ENCODE peak calls at places on chromosomes 6 and 20, in four cellular contexts. R, A, F and O are unnamed samples.
A peak's percentile ranks its signal among the peaks of the same experiment; 100 is the strongest.

GRCh38 chr20:45833883-45834796 is 541 bp downstream of the SNX21 start:
- DNase-seq in R (no peak), A (peak; percentile 36), F (no peak), O (no peak)

GRCh38 chr20:5463007-5463686 is 146.4 kb upstream of the PROKR2 start:
- DNase-seq in R (no peak), A (no peak), F (no peak), O (no peak)

GRCh38 chr20:12594410-12595130 is 414.2 kb upstream of the SPTLC3 start:
- DNase-seq in R (no peak), A (no peak), F (no peak), O (no peak)

GRCh38 chr6:118280210-118280609 is 267.9 kb upstream of the PLN start:
- DNase-seq in R (no peak), A (peak; percentile 29), F (no peak), O (peak; percentile 9)

GRCh38 chr20:3235661-3236324 is 3.2 kb downstream of the SLC4A11 start:
- DNase-seq in R (no peak), A (peak; percentile 13), F (no peak), O (no peak)

GRCh38 chr20:37990571-37991151 is 42.6 kb downstream of the TTI1 start:
- DNase-seq in R (no peak), A (peak; percentile 74), F (no peak), O (peak; percentile 59)

GRCh38 chr20:47453167-47453782 is 48.4 kb upstream of the NCOA3 start:
- DNase-seq in R (peak; percentile 7), A (peak; percentile 85), F (no peak), O (no peak)

GRCh38 chr20:48283470-48284110 is 498.3 kb upstream of the SULF2 start:
- DNase-seq in R (no peak), A (peak; percentile 88), F (no peak), O (peak; percentile 91)

GRCh38 chr6:56364482-56365313 is 117.3 kb upstream of the COL21A1 start:
- DNase-seq in R (no peak), A (peak; percentile 75), F (no peak), O (no peak)

GRCh38 chr6:144283781-144284473 is 1.2 kb upstream of the UTRN start:
- DNase-seq in R (no peak), A (peak; percentile 25), F (peak; percentile 21), O (no peak)

GRCh38 chr6:24981385-24981758 is 45.6 kb upstream of the RIPOR2 start:
- DNase-seq in R (no peak), A (no peak), F (no peak), O (no peak)

GRCh38 chr20:61447950-61448349 is 195.9 kb downstream of the CDH4 start:
- DNase-seq in R (no peak), A (no peak), F (peak; percentile 47), O (no peak)

GRCh38 chr6:56842602-56843475 is 112.1 kb upstream of the BEND6 start:
- DNase-seq in R (no peak), A (peak; percentile 49), F (peak; percentile 42), O (no peak)

GRCh38 chr20:4519530-4519929 is 202.2 kb upstream of the PRND start:
- DNase-seq in R (no peak), A (no peak), F (no peak), O (no peak)

GRCh38 chr20:61690993-61691840 is 374.5 kb downstream of the TAF4 start:
- DNase-seq in R (no peak), A (no peak), F (no peak), O (no peak)

GRCh38 chr6:167476844-167477595 is 152.1 kb downstream of the TTLL2 start:
- DNase-seq in R (no peak), A (no peak), F (no peak), O (no peak)

GRCh38 chr20:13865825-13866351 is 81.1 kb downstream of the NDUFAF5 start:
- DNase-seq in R (no peak), A (no peak), F (no peak), O (no peak)

GRCh38 chr6:32298632-32299336 is 72.9 kb downstream of the TSBP1 start:
- DNase-seq in R (no peak), A (no peak), F (no peak), O (no peak)

GRCh38 chr6:80132942-80133517 is 26.6 kb downstream of the BCKDHB start:
- DNase-seq in R (no peak), A (peak; percentile 52), F (peak; percentile 75), O (peak; percentile 12)